ENCODE peak calls at places on chromosome 7, in eight cellular contexts. One of them, this sample, is unnamed.

GRCh38 chr7:146902728-146903127 is 786.1 kb downstream of the CNTNAP2 start:
- DNase-seq in HCEC 1CT: peak
- DNase-seq in stimulated activated CD8-positive, alpha-beta memory T cell treated with anti-CD3 and anti-CD28 coated beads, Interleukin-12 subunit alpha, Interleukin-12 subunit beta, amount 100 ng/mL, for 4 hours: no peak
- DNase-seq in naive thymus-derived CD8-positive, alpha-beta T cell: no peak
- DNase-seq in NCI-H1092: no peak
- DNase-seq in fibroblast of the aortic adventitia: no peak
- DNase-seq in nucleus accumbens: no peak
- DNase-seq in epithelial cell of proximal tubule: no peak
- DNase-seq in this sample: no peak

GRCh38 chr7:129952164-129952652 is 552 bp downstream of the UBE2H start:
- DNase-seq in stimulated activated CD8-positive, alpha-beta memory T cell treated with anti-CD3 and anti-CD28 coated beads, Interleukin-12 subunit alpha, Interleukin-12 subunit beta, amount 100 ng/mL, for 4 hours: no peak
- DNase-seq in NCI-H1092: no peak
- DNase-seq in nucleus accumbens: peak
- DNase-seq in fibroblast of the aortic adventitia: peak
- DNase-seq in epithelial cell of proximal tubule: no peak
- DNase-seq in HCEC 1CT: peak
- DNase-seq in naive thymus-derived CD8-positive, alpha-beta T cell: peak
- DNase-seq in this sample: no peak

GRCh38 chr7:120097789-120098188 is 175.2 kb upstream of the KCND2 start:
- DNase-seq in epithelial cell of proximal tubule: no peak
- DNase-seq in naive thymus-derived CD8-positive, alpha-beta T cell: no peak
- DNase-seq in HCEC 1CT: no peak
- DNase-seq in stimulated activated CD8-positive, alpha-beta memory T cell treated with anti-CD3 and anti-CD28 coated beads, Interleukin-12 subunit alpha, Interleukin-12 subunit beta, amount 100 ng/mL, for 4 hours: no peak
- DNase-seq in fibroblast of the aortic adventitia: no peak
- DNase-seq in nucleus accumbens: no peak
- DNase-seq in NCI-H1092: no peak
- DNase-seq in this sample: no peak

GRCh38 chr7:103718482-103719415 is 270.7 kb downstream of the RELN start:
- DNase-seq in fibroblast of the aortic adventitia: peak
- DNase-seq in naive thymus-derived CD8-positive, alpha-beta T cell: no peak
- DNase-seq in stimulated activated CD8-positive, alpha-beta memory T cell treated with anti-CD3 and anti-CD28 coated beads, Interleukin-12 subunit alpha, Interleukin-12 subunit beta, amount 100 ng/mL, for 4 hours: no peak
- DNase-seq in nucleus accumbens: no peak
- DNase-seq in epithelial cell of proximal tubule: no peak
- DNase-seq in NCI-H1092: no peak
- DNase-seq in HCEC 1CT: peak
- DNase-seq in this sample: no peak

GRCh38 chr7:13489386-13489785 is 500.1 kb downstream of the ETV1 start:
- DNase-seq in fibroblast of the aortic adventitia: no peak
- DNase-seq in naive thymus-derived CD8-positive, alpha-beta T cell: no peak
- DNase-seq in HCEC 1CT: no peak
- DNase-seq in stimulated activated CD8-positive, alpha-beta memory T cell treated with anti-CD3 and anti-CD28 coated beads, Interleukin-12 subunit alpha, Interleukin-12 subunit beta, amount 100 ng/mL, for 4 hours: no peak
- DNase-seq in NCI-H1092: no peak
- DNase-seq in epithelial cell of proximal tubule: no peak
- DNase-seq in nucleus accumbens: no peak
- DNase-seq in this sample: no peak

GRCh38 chr7:69714886-69715571 is 116.8 kb downstream of the AUTS2 start:
- DNase-seq in nucleus accumbens: no peak
- DNase-seq in NCI-H1092: no peak
- DNase-seq in fibroblast of the aortic adventitia: no peak
- DNase-seq in epithelial cell of proximal tubule: no peak
- DNase-seq in HCEC 1CT: no peak
- DNase-seq in naive thymus-derived CD8-positive, alpha-beta T cell: no peak
- DNase-seq in stimulated activated CD8-positive, alpha-beta memory T cell treated with anti-CD3 and anti-CD28 coated beads, Interleukin-12 subunit alpha, Interleukin-12 subunit beta, amount 100 ng/mL, for 4 hours: no peak
- DNase-seq in this sample: no peak

GRCh38 chr7:43281268-43281667 is 168.8 kb downstream of the HECW1 start:
- DNase-seq in fibroblast of the aortic adventitia: no peak
- DNase-seq in NCI-H1092: no peak
- DNase-seq in stimulated activated CD8-positive, alpha-beta memory T cell treated with anti-CD3 and anti-CD28 coated beads, Interleukin-12 subunit alpha, Interleukin-12 subunit beta, amount 100 ng/mL, for 4 hours: no peak
- DNase-seq in epithelial cell of proximal tubule: no peak
- DNase-seq in HCEC 1CT: no peak
- DNase-seq in nucleus accumbens: no peak
- DNase-seq in naive thymus-derived CD8-positive, alpha-beta T cell: no peak
- DNase-seq in this sample: no peak

GRCh38 chr7:46606771-46607170 is 685.7 kb upstream of the IGFBP3 start:
- DNase-seq in naive thymus-derived CD8-positive, alpha-beta T cell: no peak
- DNase-seq in NCI-H1092: no peak
- DNase-seq in nucleus accumbens: no peak
- DNase-seq in HCEC 1CT: no peak
- DNase-seq in fibroblast of the aortic adventitia: no peak
- DNase-seq in stimulated activated CD8-positive, alpha-beta memory T cell treated with anti-CD3 and anti-CD28 coated beads, Interleukin-12 subunit alpha, Interleukin-12 subunit beta, amount 100 ng/mL, for 4 hours: no peak
- DNase-seq in epithelial cell of proximal tubule: no peak
- DNase-seq in this sample: no peak

GRCh38 chr7:66839814-66840213 is 81.2 kb upstream of the TMEM248 start:
- DNase-seq in nucleus accumbens: no peak
- DNase-seq in NCI-H1092: no peak
- DNase-seq in naive thymus-derived CD8-positive, alpha-beta T cell: no peak
- DNase-seq in stimulated activated CD8-positive, alpha-beta memory T cell treated with anti-CD3 and anti-CD28 coated beads, Interleukin-12 subunit alpha, Interleukin-12 subunit beta, amount 100 ng/mL, for 4 hours: no peak
- DNase-seq in epithelial cell of proximal tubule: no peak
- DNase-seq in HCEC 1CT: no peak
- DNase-seq in fibroblast of the aortic adventitia: no peak
- DNase-seq in this sample: no peak

GRCh38 chr7:139727151-139727705 is 50.6 kb downstream of the HIPK2 start:
- DNase-seq in fibroblast of the aortic adventitia: peak
- DNase-seq in naive thymus-derived CD8-positive, alpha-beta T cell: no peak
- DNase-seq in NCI-H1092: no peak
- DNase-seq in stimulated activated CD8-positive, alpha-beta memory T cell treated with anti-CD3 and anti-CD28 coated beads, Interleukin-12 subunit alpha, Interleukin-12 subunit beta, amount 100 ng/mL, for 4 hours: no peak
- DNase-seq in epithelial cell of proximal tubule: no peak
- DNase-seq in HCEC 1CT: peak
- DNase-seq in nucleus accumbens: no peak
- DNase-seq in this sample: no peak

GRCh38 chr7:19069842-19070241 is 47.6 kb downstream of the TWIST1 start:
- DNase-seq in fibroblast of the aortic adventitia: peak
- DNase-seq in NCI-H1092: no peak
- DNase-seq in stimulated activated CD8-positive, alpha-beta memory T cell treated with anti-CD3 and anti-CD28 coated beads, Interleukin-12 subunit alpha, Interleukin-12 subunit beta, amount 100 ng/mL, for 4 hours: no peak
- DNase-seq in epithelial cell of proximal tubule: no peak
- DNase-seq in HCEC 1CT: peak
- DNase-seq in nucleus accumbens: no peak
- DNase-seq in naive thymus-derived CD8-positive, alpha-beta T cell: no peak
- DNase-seq in this sample: no peak

GRCh38 chr7:106775975-106776607 is 89.0 kb upstream of the PIK3CG start:
- DNase-seq in naive thymus-derived CD8-positive, alpha-beta T cell: no peak
- DNase-seq in fibroblast of the aortic adventitia: no peak
- DNase-seq in HCEC 1CT: no peak
- DNase-seq in stimulated activated CD8-positive, alpha-beta memory T cell treated with anti-CD3 and anti-CD28 coated beads, Interleukin-12 subunit alpha, Interleukin-12 subunit beta, amount 100 ng/mL, for 4 hours: no peak
- DNase-seq in epithelial cell of proximal tubule: no peak
- DNase-seq in NCI-H1092: no peak
- DNase-seq in nucleus accumbens: no peak
- DNase-seq in this sample: no peak